ENCODE peak calls at places on chromosomes 13 and 19, in four cellular contexts. O is left ventricle myocardium inferior, V is PC-9, T is heart right ventricle. K is an unnamed sample. For H3K4me1 and H3K27me3, the result is how much of the 10 kb centered on the place peaks cover.

GRCh38 chr19:35595928-35596327 is 10.0 kb downstream of the PMIS2 start:
- DNase-seq in V (no peak), O (no peak), T (no peak), K (no peak)

GRCh38 chr19:52142001-52142595 is 2.4 kb upstream of the ZNF616 start:
- DNase-seq in O (no peak), V (peak), T (no peak), K (peak)

GRCh38 chr13:67223024-67223423 is 7.1 kb downstream of the PCDH9 start:
- DNase-seq in V (no peak), O (no peak), T (no peak), K (peak)

GRCh38 chr19:21143846-21144245 is 2.0 kb downstream of the ZNF431 start:
- DNase-seq in T (no peak), V (peak), O (no peak), K (peak)

GRCh38 chr13:40269086-40269485 is 397.4 kb downstream of the FOXO1 start:
- DNase-seq in T (no peak), O (peak), V (no peak), K (no peak)

GRCh38 chr19:18233224-18233825 is 7.1 kb upstream of the PDE4C start:
- DNase-seq in T (peak), V (peak), O (no peak), K (no peak)

GRCh38 chr19:51354103-51354741 is 12.0 kb downstream of the ETFB start:
- DNase-seq in T (no peak), O (no peak), V (no peak), K (no peak)

GRCh38 chr13:97743946-97744345 is 209.5 kb upstream of the IPO5 start:
- DNase-seq in V (no peak), T (no peak), O (no peak), K (no peak)

GRCh38 chr19:7216373-7216902 is 77.8 kb downstream of the INSR start:
- DNase-seq in V (no peak), O (no peak), T (no peak), K (no peak)

GRCh38 chr13:97540696-97541095 is 106.7 kb downstream of the RAP2A start:
- DNase-seq in T (no peak), O (no peak), V (no peak), K (no peak)

GRCh38 chr19:56727731-56728130 is 56.2 kb upstream of the ZNF835 start:
- DNase-seq in O (no peak), T (no peak), V (no peak), K (no peak)

GRCh38 chr19:35755550-35756371 is 1.1 kb downstream of the HSPB6 start:
- DNase-seq in O (peak), V (no peak), T (peak), K (no peak)

GRCh38 chr13:113792236-113792770 is 33.3 kb downstream of the TMEM255B start:
- DNase-seq in O (no peak), T (no peak), V (no peak), K (no peak)

GRCh38 chr19:53977991-53978731 is 13.3 kb upstream of the CACNG6 start:
- DNase-seq in V (no peak), O (peak), T (peak), K (peak)

GRCh38 chr19:18896421-18896841 is 473 bp upstream of the CERS1 start:
- DNase-seq in V (no peak), T (no peak), O (no peak), K (no peak)

GRCh38 chr13:111657013-111657412 is 336.6 kb downstream of the TEX29 start:
- DNase-seq in V (no peak), T (no peak), O (no peak), K (peak)

GRCh38 chr19:19006213-19006612 is 27.1 kb downstream of the SUGP2 start:
- DNase-seq in T (no peak), O (no peak), V (no peak), K (no peak)

GRCh38 chr19:51686171-51686570 is 7.0 kb upstream of the SPACA6 start:
- DNase-seq in V (no peak), O (no peak), T (no peak), K (no peak)

GRCh38 chr19:18789883-18790565 is 1.1 kb downstream of the COMP start:
- DNase-seq in O (no peak), T (no peak), V (no peak), K (no peak)

GRCh38 chr19:41734585-41734984 is 20.7 kb upstream of the CEACAM6 start:
- DNase-seq in O (no peak), T (no peak), V (peak), K (no peak)

GRCh38 chr19:36837902-36838783 is at the start of gene ZNF790:
- DNase-seq in O (peak), T (peak), V (peak), K (peak)

GRCh38 chr19:55526216-55527196 is 10.4 kb downstream of the SBK2 start:
- DNase-seq in O (peak), T (peak), V (peak), K (no peak)

GRCh38 chr13:65336916-65337315 is 1893.2 kb downstream of the PCDH9 start:
- DNase-seq in O (no peak), T (no peak), V (no peak), K (peak)

GRCh38 chr19:39919976-39920375 is 14.5 kb downstream of the FCGBP start:
- DNase-seq in T (no peak), O (no peak), V (peak), K (no peak)

GRCh38 chr13:28220166-28220565 is 81.8 kb downstream of the PAN3 start:
- DNase-seq in T (no peak), V (no peak), O (no peak), K (no peak)

GRCh38 chr19:16071072-16071691 is 5.1 kb upstream of the TPM4 start:
- DNase-seq in V (no peak), T (no peak), O (no peak), K (no peak)
- H3K4me1 ChIP-seq in V (under half), T (under half), O (half or more), K (under half)

GRCh38 chr19:12838182-12838890 is at the start of gene MAST1:
- DNase-seq in O (no peak), T (peak), V (no peak), K (no peak)

GRCh38 chr19:12834418-12834943 is at the start of gene RTBDN:
- DNase-seq in T (no peak), O (no peak), V (no peak), K (no peak)

GRCh38 chr19:12837225-12837624 is 1.1 kb upstream of the MAST1 start:
- DNase-seq in V (no peak), T (no peak), O (no peak), K (peak)

GRCh38 chr19:12834976-12835757 is 788 bp upstream of the RTBDN start:
- DNase-seq in O (no peak), V (no peak), T (peak), K (no peak)

DNA sequence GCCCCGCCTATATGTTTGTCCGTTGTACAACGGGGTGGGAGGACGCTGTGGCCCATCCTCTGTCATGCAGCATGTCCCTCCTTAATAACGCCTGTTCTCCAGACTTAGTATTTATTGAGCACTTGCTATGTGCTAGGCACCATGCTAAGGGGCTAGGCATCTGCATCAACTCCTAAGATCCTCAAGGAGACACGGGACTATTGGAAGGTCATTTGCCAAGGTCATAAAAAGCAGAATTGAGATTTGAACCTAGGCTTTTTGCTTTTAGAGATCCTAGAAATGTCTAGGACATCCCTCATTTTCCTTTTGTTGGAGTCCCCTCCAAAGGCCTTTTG is 1.8 kb upstream of the MAST1 start:
- DNase-seq in V (no peak), O (no peak), T (no peak), K (no peak)
- H3K27me3 ChIP-seq in V (under half), O (half or more), T (half or more), K (half or more)

GRCh38 chr13:108345016-108345415 is 75.5 kb downstream of the TNFSF13B start:
- DNase-seq in V (no peak), T (no peak), O (no peak), K (no peak)
- TF ChIP-seq CTCF in V (no peak), T (no peak), O (no peak), K (no peak)

DNA sequence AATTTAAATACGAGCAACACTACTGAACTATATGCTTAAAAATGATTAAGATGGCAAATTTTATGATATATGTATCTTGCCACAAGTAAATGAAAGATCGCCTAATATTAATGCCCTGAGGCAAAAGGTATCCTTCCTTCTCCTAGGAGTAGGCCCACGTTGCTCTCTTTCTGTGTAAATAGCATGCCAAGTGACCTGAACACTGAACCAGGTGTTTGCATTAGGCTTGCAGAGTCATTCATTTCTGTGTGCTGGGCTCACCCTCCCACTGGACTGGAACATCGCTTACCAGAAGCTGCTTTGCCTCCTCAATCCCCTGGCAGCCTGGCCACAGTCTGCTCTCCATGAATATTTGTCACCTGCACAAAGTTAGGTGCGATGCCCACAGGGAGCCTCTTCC is 83.3 kb upstream of the TNFSF11 start:
- DNase-seq in T (no peak), V (peak), O (no peak), K (no peak)
- H3K4me1 ChIP-seq in T (under half), V (under half), O (under half), K (under half)

GRCh38 chr19:45601524-45602522 is at the start of gene GPR4:
- DNase-seq in O (peak), V (peak), T (peak), K (no peak)
- H3K27me3 ChIP-seq in O (half or more), V (half or more), T (half or more), K (half or more)

GRCh38 chr19:4496304-4496703 is 22.0 kb downstream of the PLIN4 start:
- DNase-seq in T (no peak), O (no peak), V (no peak), K (no peak)

GRCh38 chr19:4494691-4495064 is 22.6 kb downstream of the HDGFL2 start:
- DNase-seq in O (no peak), T (no peak), V (no peak), K (no peak)

GRCh38 chr19:4493929-4494690 is 22.0 kb downstream of the HDGFL2 start:
- DNase-seq in T (no peak), O (no peak), V (no peak), K (no peak)

GRCh38 chr19:4493104-4493928 is 21.2 kb downstream of the HDGFL2 start:
- DNase-seq in V (no peak), O (no peak), T (no peak), K (no peak)

DNA sequence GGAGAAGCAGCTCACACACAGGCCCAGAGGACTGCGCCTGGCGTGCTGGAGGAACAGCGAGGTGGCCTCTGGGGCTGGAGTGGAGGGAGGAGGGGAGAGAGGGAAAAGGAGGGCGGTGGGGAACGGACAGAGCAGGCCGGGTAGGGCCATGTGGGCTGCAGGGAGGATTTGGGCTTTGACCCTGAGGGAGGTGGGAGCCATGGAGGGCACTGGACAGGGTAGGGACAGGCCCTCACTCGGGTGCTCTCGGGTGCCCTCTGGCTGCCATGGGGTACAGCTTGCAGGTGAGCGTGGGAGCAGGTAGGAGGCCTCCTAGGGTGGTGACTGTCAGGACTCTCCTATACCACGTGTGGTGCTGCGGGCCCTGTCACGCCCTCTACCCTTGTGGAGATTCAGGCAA is 22.8 kb downstream of the PLIN4 start:
- DNase-seq in V (no peak), T (no peak), O (no peak), K (peak)
- TF ChIP-seq CTCF in V (peak), T (no peak), O (no peak), K (peak)

GRCh38 chr19:2056810-2057192 is 5.8 kb upstream of the MKNK2 start:
- DNase-seq in V (no peak), T (no peak), O (no peak), K (no peak)

GRCh38 chr19:2059422-2060201 is 8.6 kb upstream of the MKNK2 start:
- DNase-seq in O (no peak), V (peak), T (peak), K (peak)

GRCh38 chr19:2055871-2056809 is 5.1 kb upstream of the MKNK2 start:
- DNase-seq in T (peak), O (peak), V (no peak), K (no peak)

GRCh38 chr19:2058570-2059421 is 7.8 kb upstream of the MKNK2 start:
- DNase-seq in O (no peak), T (no peak), V (no peak), K (no peak)

GRCh38 chr19:2057484-2058469 is 6.7 kb upstream of the MKNK2 start:
- DNase-seq in O (no peak), V (no peak), T (no peak), K (no peak)
- H3K4me1 ChIP-seq in O (half or more), V (under half), T (half or more), K (under half)